ENCODE peak calls at places on chromosomes 6 and 20, in ten cellular contexts. Q, Z, M, L, C, A, D, U, J and R are unnamed samples.

GRCh38 chr6:47392251-47392650 is 82.5 kb upstream of the TNFRSF21 start:
- DNase-seq in Q (no peak), Z (no peak), M (no peak), L (no peak), C (no peak), A (no peak), D (peak; percentile 64), U (no peak), J (no peak), R (no peak)

GRCh38 chr6:166202321-166202733 is 34.7 kb upstream of the TBXT start:
- DNase-seq in Q (no peak), Z (no peak), M (no peak), L (peak; percentile 36), C (peak; percentile 37), A (no peak), D (no peak), U (no peak), J (no peak), R (peak; percentile 62)

GRCh38 chr6:147910254-147910653 is 401.8 kb downstream of the SAMD5 start:
- DNase-seq in Q (no peak), Z (no peak), M (no peak), L (no peak), C (no peak), A (no peak), D (no peak), U (no peak), J (no peak), R (no peak)

GRCh38 chr6:105263685-105264298 is 84.0 kb upstream of the POPDC3 start:
- DNase-seq in Q (no peak), Z (no peak), M (no peak), L (no peak), C (no peak), A (no peak), D (no peak), U (no peak), J (no peak), R (no peak)

GRCh38 chr6:140661691-140662090 is 1287.2 kb upstream of the CITED2 start:
- DNase-seq in Q (peak; percentile 5), Z (no peak), M (no peak), L (no peak), C (no peak), A (no peak), D (no peak), U (no peak), J (no peak), R (no peak)

GRCh38 chr6:43773050-43773956 is 3.3 kb downstream of the VEGFA start:
- DNase-seq in Q (peak; percentile 64), Z (no peak), M (no peak), L (peak; percentile 82), C (peak; percentile 65), A (no peak), D (peak; percentile 83), U (peak; percentile 41), J (peak; percentile 77), R (peak; percentile 58)

GRCh38 chr6:123598011-123598410 is 38.7 kb downstream of the TRDN start:
- DNase-seq in Q (no peak), Z (no peak), M (no peak), L (no peak), C (no peak), A (no peak), D (no peak), U (no peak), J (no peak), R (no peak)

GRCh38 chr20:47696856-47697255 is 88.4 kb downstream of the SULF2 start:
- DNase-seq in Q (no peak), Z (no peak), M (no peak), L (no peak), C (no peak), A (no peak), D (no peak), U (no peak), J (no peak), R (no peak)

GRCh38 chr20:36682311-36682710 is 36.3 kb upstream of the SLA2 start:
- DNase-seq in Q (no peak), Z (no peak), M (no peak), L (no peak), C (no peak), A (no peak), D (no peak), U (no peak), J (no peak), R (no peak)

GRCh38 chr20:58693226-58694006 is 816 bp downstream of the NPEPL1 start:
- DNase-seq in Q (no peak), Z (peak; percentile 12), M (no peak), L (peak; percentile 28), C (no peak), A (no peak), D (peak; percentile 74), U (no peak), J (no peak), R (peak; percentile 35)

GRCh38 chr20:2038161-2038560 is 44.3 kb upstream of the PDYN start:
- DNase-seq in Q (no peak), Z (no peak), M (no peak), L (no peak), C (no peak), A (no peak), D (peak; percentile 76), U (no peak), J (no peak), R (no peak)

GRCh38 chr20:2042400-2042799 is 48.5 kb upstream of the PDYN start:
- DNase-seq in Q (peak; percentile 40), Z (no peak), M (no peak), L (no peak), C (no peak), A (no peak), D (no peak), U (no peak), J (no peak), R (no peak)

GRCh38 chr20:2032168-2032567 is 38.3 kb upstream of the PDYN start:
- DNase-seq in Q (no peak), Z (peak; percentile 20), M (no peak), L (no peak), C (no peak), A (no peak), D (no peak), U (no peak), J (no peak), R (no peak)

DNA sequence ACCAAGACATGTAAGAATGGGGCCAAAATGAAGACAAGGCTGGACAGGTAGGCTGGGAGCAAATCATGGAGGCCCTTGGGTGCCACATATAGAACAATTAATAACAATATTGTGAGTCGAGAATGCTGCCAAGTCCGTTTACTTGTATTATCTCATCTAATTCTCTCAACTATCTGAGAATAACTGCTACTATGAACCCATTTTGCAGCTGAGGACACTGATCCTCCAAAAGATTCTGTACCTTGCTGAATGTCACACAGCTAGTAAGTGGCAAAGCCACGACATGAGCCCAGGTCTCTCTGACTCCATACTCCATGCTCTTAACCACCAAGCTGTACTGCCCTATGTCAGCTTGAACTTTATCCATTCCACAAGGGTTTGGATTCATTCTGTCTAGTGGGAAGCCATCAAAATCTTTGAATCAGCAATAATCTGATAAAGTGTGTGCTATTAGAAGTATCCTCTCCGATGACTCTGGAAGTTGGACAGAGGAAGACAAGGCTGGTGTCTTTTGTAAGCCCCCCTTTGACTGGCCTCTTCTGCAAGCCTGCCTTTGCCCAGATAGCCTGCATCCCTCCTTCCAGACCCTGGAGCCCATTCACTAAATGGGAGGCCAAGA is 43.5 kb upstream of the PDYN start:
- DNase-seq in Q (no peak), Z (no peak), M (no peak), L (no peak), C (no peak), A (no peak), D (no peak), U (no peak), J (no peak), R (no peak)
- H3K4me1 ChIP-seq in Q (no peaks in the 10 kb centered on the region), Z (no peaks in the 10 kb centered on the region), M (no peaks in the 10 kb centered on the region), L (no peaks in the 10 kb centered on the region), C (no peaks in the 10 kb centered on the region), A (no peaks in the 10 kb centered on the region), D (no peaks in the 10 kb centered on the region), U (no peaks in the 10 kb centered on the region), J (no peaks in the 10 kb centered on the region), R (no peaks in the 10 kb centered on the region)

DNA sequence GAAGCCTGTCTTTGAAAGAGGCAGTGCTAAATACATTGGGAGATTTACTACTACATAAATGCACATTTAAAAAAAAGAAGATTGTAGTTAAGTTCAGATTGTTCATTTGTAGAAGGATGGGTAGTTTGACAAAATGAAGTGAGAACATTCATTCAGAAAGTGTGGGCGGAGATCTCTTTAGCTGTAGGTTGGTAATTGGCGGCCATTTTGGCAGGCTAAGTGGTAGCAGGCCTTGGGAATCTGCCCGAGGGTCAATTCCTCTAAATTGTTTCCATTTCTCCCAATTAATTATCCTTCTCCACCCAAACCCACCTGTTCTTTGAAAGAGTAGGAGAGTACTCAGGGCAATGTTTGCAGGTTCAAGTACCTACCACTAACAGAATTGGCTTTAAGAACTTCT is 17.9 kb downstream of the SOX4 start:
- DNase-seq in Q (no peak), Z (no peak), M (no peak), L (no peak), C (no peak), A (no peak), D (no peak), U (no peak), J (no peak), R (no peak)
- H3K4me1 ChIP-seq in Q (no peaks in the 10 kb centered on the region), Z (no peaks in the 10 kb centered on the region), M (no peaks in the 10 kb centered on the region), L (no peaks in the 10 kb centered on the region), C (no peaks in the 10 kb centered on the region), A (no peaks in the 10 kb centered on the region), D (peaks cover 3% of the 10 kb centered on the region), U (no peaks in the 10 kb centered on the region), J (no peaks in the 10 kb centered on the region), R (peaks cover 13% of the 10 kb centered on the region)

GRCh38 chr6:156789081-156789943 is 12.1 kb downstream of the ARID1B start:
- DNase-seq in Q (no peak), Z (no peak), M (no peak), L (no peak), C (no peak), A (no peak), D (peak; percentile 40), U (no peak), J (no peak), R (no peak)

GRCh38 chr6:156786652-156787051 is 9.5 kb downstream of the ARID1B start:
- DNase-seq in Q (no peak), Z (no peak), M (no peak), L (no peak), C (no peak), A (no peak), D (peak; percentile 35), U (no peak), J (no peak), R (no peak)

GRCh38 chr6:156790711-156791110 is 13.5 kb downstream of the ARID1B start:
- DNase-seq in Q (no peak), Z (no peak), M (no peak), L (no peak), C (no peak), A (no peak), D (no peak), U (no peak), J (no peak), R (no peak)

GRCh38 chr6:156791261-156791850 is 14.2 kb downstream of the ARID1B start:
- DNase-seq in Q (peak; percentile 81), Z (peak; percentile 24), M (no peak), L (no peak), C (no peak), A (no peak), D (peak; percentile 20), U (no peak), J (no peak), R (no peak)

GRCh38 chr6:156787569-156788492 is 10.7 kb downstream of the ARID1B start:
- DNase-seq in Q (no peak), Z (no peak), M (no peak), L (no peak), C (no peak), A (no peak), D (peak; percentile 43), U (no peak), J (no peak), R (no peak)
- H3K4me1 ChIP-seq in Q (peaks cover 59% of the 10 kb centered on the region), Z (peaks cover 27% of the 10 kb centered on the region), M (peaks cover 7% of the 10 kb centered on the region), L (peaks cover 56% of the 10 kb centered on the region), C (peaks cover 16% of the 10 kb centered on the region), A (no peaks in the 10 kb centered on the region), D (no peaks in the 10 kb centered on the region), U (peaks cover 33% of the 10 kb centered on the region), J (peaks cover 11% of the 10 kb centered on the region), R (peaks cover 99% of the 10 kb centered on the region)

GRCh38 chr6:163490826-163491577 is 76.5 kb downstream of the QKI start:
- DNase-seq in Q (peak; percentile 71), Z (no peak), M (no peak), L (peak; percentile 74), C (peak; percentile 76), A (peak; percentile 64), D (no peak), U (peak; percentile 51), J (peak; percentile 72), R (peak; percentile 70)
- H3K4me1 ChIP-seq in Q (peaks cover 61% of the 10 kb centered on the region), Z (no peaks in the 10 kb centered on the region), M (peaks cover 6% of the 10 kb centered on the region), L (peaks cover 18% of the 10 kb centered on the region), C (peaks cover 50% of the 10 kb centered on the region), A (no peaks in the 10 kb centered on the region), D (no peaks in the 10 kb centered on the region), U (no peaks in the 10 kb centered on the region), J (peaks cover 16% of the 10 kb centered on the region), R (peaks cover 100% of the 10 kb centered on the region)